ENCODE peak calls at places on chromosome 18, in five cellular contexts. D is upper lobe of right lung, M is PC-9, U is astrocyte of the spinal cord, R is adrenal gland. I is an unnamed sample.

GRCh38 chr18:3538456-3538855 is 88.5 kb downstream of the TGIF1 start:
- DNase-seq in D (no peak), M (no peak), U (no peak), R (no peak), I (no peak)

GRCh38 chr18:47594063-47594462 is 336.4 kb downstream of the SMAD2 start:
- DNase-seq in D (no peak), M (no peak), U (no peak), R (no peak), I (no peak)

GRCh38 chr18:12048010-12048826 is 45.4 kb upstream of the ANKRD62 start:
- DNase-seq in D (no peak), M (no peak), U (no peak), R (no peak), I (no peak)

GRCh38 chr18:29083545-29083944 is 906.6 kb upstream of the CDH2 start:
- DNase-seq in D (no peak), M (no peak), U (peak), R (no peak), I (no peak)

GRCh38 chr18:33432857-33433256 is 7.7 kb downstream of the CCDC178 start:
- DNase-seq in D (no peak), M (no peak), U (no peak), R (no peak), I (no peak)

GRCh38 chr18:28159055-28159454 is 17.9 kb downstream of the CDH2 start:
- DNase-seq in D (no peak), M (no peak), U (no peak), R (no peak), I (no peak)

GRCh38 chr18:59881728-59882685 is 17.8 kb upstream of the PMAIP1 start:
- DNase-seq in D (no peak), M (peak), U (peak), R (no peak), I (no peak)

GRCh38 chr18:45284174-45284573 is 331.1 kb upstream of the SLC14A2 start:
- DNase-seq in D (no peak), M (no peak), U (no peak), R (no peak), I (no peak)

GRCh38 chr18:44839239-44839666 is 158.6 kb downstream of the SETBP1 start:
- DNase-seq in D (peak), M (peak), U (peak), R (peak), I (peak)

GRCh38 chr18:49008716-49009115 is 58.0 kb upstream of the SMAD7 start:
- DNase-seq in D (no peak), M (no peak), U (no peak), R (no peak), I (no peak)

GRCh38 chr18:493974-494601 is 6.4 kb downstream of the COLEC12 start:
- DNase-seq in D (no peak), M (no peak), U (no peak), R (no peak), I (no peak)
- TF ChIP-seq CTCF in D (no peak), M (no peak), U (no peak), R (no peak), I (no peak)

GRCh38 chr18:74564012-74564411 is 29.7 kb downstream of the CNDP1 start:
- DNase-seq in D (no peak), M (no peak), U (no peak), R (no peak), I (no peak)
- H3K4me3 ChIP-seq in D (no peak), M (no peak), U (no peak), R (no peak), I (no peak)

GRCh38 chr18:65761636-65762310 is 11.0 kb downstream of the CDH7 start:
- DNase-seq in D (no peak), M (no peak), U (no peak), R (no peak), I (no peak)
- TF ChIP-seq CTCF in D (no peak), M (no peak), U (no peak), R (no peak), I (no peak)

DNA sequence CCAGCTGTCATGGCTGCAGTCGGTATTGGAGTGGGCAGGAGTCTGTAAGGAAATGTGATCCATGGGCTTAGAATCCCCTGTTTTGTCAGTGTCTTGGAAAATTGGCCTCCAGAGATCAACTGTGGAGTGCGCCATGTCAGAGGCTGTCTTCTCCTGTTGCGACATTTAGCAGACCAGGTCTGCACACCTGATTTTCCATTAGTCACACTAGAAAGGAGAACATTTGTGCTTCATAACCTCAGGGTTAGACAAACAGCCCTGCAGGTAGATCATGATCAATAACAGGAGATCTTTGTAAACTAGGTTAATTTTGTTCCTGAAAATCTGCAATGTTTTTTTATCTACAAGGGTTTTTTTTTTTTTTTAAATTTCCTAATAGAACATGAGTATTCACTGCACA is 28.0 kb downstream of the LDLRAD4 start:
- DNase-seq in D (no peak), M (no peak), U (no peak), R (no peak), I (no peak)
- H3K4me3 ChIP-seq in D (no peak), M (no peak), U (no peak), R (no peak), I (no peak)

DNA sequence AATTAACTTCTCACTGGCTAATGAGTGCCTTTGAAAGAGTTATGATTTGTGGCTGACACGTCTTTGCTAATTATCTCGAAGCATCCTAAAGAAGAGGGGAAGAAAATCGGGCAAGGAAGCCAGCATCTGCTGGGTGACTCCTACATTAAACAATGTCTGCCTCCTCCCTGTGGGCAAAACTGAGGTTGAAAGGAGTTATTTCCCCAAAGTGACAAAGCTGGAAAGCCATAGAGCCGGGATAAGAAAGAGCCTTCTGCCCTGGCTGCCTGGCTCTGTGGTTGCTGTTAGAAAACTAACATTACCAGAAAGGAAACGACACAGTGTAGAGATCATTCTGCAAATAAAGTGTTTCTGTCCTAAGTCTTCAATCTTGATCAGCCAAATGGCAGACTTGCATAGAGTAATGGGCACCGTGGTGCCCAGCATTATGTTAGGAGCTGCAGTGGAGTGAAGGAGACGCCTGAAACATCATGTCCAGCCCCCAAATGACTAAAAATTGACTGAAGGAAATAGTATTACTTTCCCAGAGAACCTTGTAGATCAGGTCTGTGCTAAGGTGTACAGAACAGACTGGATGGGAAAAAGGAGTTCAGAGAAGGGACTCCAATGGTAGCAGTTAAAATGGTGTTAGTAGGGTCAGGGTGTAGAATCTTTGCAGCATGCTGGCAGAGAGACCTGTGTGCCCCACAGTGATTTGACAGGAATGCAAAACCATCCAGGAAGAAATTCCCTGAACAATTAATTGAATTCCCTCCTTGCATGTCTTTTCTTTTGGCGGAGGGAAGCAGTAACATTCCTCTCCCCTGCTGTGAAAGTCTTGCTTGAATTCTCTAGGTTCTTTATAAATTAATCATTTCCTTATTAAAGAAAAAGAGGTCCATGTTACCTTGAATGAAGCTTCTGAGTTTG is 44.4 kb downstream of the ALPK2 start:
- DNase-seq in D (no peak), M (peak), U (peak), R (no peak), I (peak)
- TF ChIP-seq CTCF in D (no peak), M (no peak), U (no peak), R (no peak), I (no peak)

GRCh38 chr18:54830260-54830659 is 2.0 kb downstream of the RAB27B start:
- DNase-seq in D (no peak), M (peak), U (no peak), R (no peak), I (no peak)

GRCh38 chr18:54825626-54826344 is 2.5 kb upstream of the RAB27B start:
- DNase-seq in D (no peak), M (no peak), U (no peak), R (no peak), I (no peak)

GRCh38 chr18:54828290-54828871 is at the start of gene RAB27B:
- DNase-seq in D (peak), M (peak), U (peak), R (peak), I (peak)

GRCh38 chr18:54829856-54830255 is 1.6 kb downstream of the RAB27B start:
- DNase-seq in D (no peak), M (peak), U (no peak), R (no peak), I (no peak)

GRCh38 chr18:54828986-54829385 is 709 bp downstream of the RAB27B start:
- DNase-seq in D (no peak), M (no peak), U (no peak), R (no peak), I (no peak)
- H3K4me3 ChIP-seq in D (peak), M (peak), U (peak), R (no peak), I (peak)

GRCh38 chr18:79634186-79634585 is 45.4 kb upstream of the CTDP1 start:
- DNase-seq in D (no peak), M (no peak), U (no peak), R (no peak), I (no peak)
- TF ChIP-seq CTCF in D (no peak), M (no peak), U (no peak), R (no peak), I (no peak)

GRCh38 chr18:74175658-74176057 is 27.3 kb downstream of the TIMM21 start:
- DNase-seq in D (no peak), M (no peak), U (no peak), R (no peak), I (no peak)

GRCh38 chr18:74172697-74173433 is 24.5 kb downstream of the TIMM21 start:
- DNase-seq in D (no peak), M (no peak), U (no peak), R (no peak), I (no peak)

GRCh38 chr18:74173434-74173750 is 25.1 kb downstream of the TIMM21 start:
- DNase-seq in D (no peak), M (no peak), U (no peak), R (no peak), I (no peak)

GRCh38 chr18:74166397-74166796 is 18.1 kb downstream of the TIMM21 start:
- DNase-seq in D (no peak), M (no peak), U (no peak), R (no peak), I (no peak)

GRCh38 chr18:74171910-74172606 is 23.7 kb downstream of the TIMM21 start:
- DNase-seq in D (no peak), M (no peak), U (no peak), R (no peak), I (no peak)
- H3K4me3 ChIP-seq in D (peak), M (peak), U (no peak), R (no peak), I (no peak)

GRCh38 chr18:75859533-75859932 is 432.0 kb upstream of the SMIM21 start:
- DNase-seq in D (no peak), M (no peak), U (no peak), R (no peak), I (no peak)

GRCh38 chr18:75858754-75859153 is 431.3 kb upstream of the SMIM21 start:
- DNase-seq in D (no peak), M (no peak), U (no peak), R (no peak), I (no peak)

GRCh38 chr18:75857558-75857957 is 430.1 kb upstream of the SMIM21 start:
- DNase-seq in D (no peak), M (no peak), U (no peak), R (no peak), I (no peak)

GRCh38 chr18:75854808-75855207 is 427.3 kb upstream of the SMIM21 start:
- DNase-seq in D (no peak), M (no peak), U (no peak), R (no peak), I (no peak)

DNA sequence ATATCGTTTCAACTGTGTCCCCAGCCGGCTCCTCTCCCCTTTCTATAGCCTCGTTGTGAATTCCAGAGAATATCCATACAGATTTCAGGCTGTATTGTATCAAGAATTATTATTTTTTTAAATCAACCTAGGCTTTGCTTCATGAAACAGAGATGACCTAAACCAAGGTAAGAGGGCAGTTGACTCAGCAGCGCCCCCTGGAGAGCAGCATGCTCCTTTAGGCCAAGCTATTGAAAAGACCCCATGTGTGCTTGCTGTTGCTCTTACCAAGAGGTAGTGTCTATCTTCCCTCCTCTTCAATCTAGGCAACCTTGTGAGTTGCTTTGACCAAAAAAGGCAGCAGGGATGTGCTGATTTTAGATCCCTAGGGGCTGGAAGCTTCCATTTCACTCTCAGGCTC is 426.7 kb upstream of the SMIM21 start:
- DNase-seq in D (no peak), M (no peak), U (no peak), R (no peak), I (no peak)
- TF ChIP-seq CTCF in D (peak), M (peak), U (peak), R (no peak), I (no peak)

DNA sequence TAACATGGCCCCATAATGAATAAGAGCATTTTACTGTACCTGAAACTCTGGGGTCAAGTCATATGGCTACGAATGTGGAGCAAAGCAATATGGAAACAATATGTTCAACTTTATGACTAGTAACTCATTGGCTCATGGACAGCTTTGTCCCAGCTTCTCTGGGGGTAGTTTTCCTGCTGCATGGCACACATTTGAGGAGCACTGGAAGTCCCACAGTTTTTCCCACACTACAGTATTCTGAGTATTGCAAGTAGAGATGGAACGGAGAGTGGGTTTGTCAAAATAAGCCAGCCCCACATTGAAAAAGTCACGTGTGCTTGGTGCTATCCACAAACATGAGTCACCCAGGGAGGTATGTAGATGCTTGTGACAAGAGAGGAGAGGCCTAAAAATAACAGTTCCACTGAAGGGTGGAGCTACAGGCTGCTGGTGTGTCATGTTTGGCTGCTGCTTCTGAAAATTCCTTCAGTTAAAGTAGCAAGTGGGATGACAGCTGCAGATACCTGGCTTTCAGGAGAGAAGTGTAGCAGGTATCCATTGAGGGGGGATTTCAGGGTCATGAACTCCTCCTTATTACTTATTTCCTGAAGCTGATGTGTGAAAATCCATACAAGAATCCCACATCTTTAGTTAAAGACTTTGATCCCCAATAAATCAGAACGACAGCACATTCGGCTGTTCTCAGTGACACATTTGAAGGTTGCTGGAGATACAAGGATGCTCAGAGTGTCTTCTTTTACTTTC is 48.3 kb upstream of the CTAGE1 start:
- DNase-seq in D (no peak), M (peak), U (peak), R (peak), I (peak)
- H3K4me3 ChIP-seq in D (no peak), M (peak), U (no peak), R (no peak), I (no peak)